ENCODE peak calls at places on chromosomes 3 and 15, in nine cellular contexts. N, C, T, K, G, F, P, L and H are unnamed samples.
A peak's percentile ranks its signal among the peaks of the same experiment; 100 is the strongest.

GRCh38 chr3:195546130-195546560 is 3.0 kb upstream of the PPP1R2 start:
- DNase-seq in N (peak; percentile 86), C (peak; percentile 96), T (no peak), K (no peak), G (no peak), F (no peak), P (no peak), L (no peak), H (peak; percentile 98)

GRCh38 chr3:123027292-123028232 is at the start of gene SEMA5B:
- DNase-seq in N (no peak), C (peak; percentile 59), T (peak; percentile 94), K (peak; percentile 85), G (peak; percentile 70), F (no peak), P (peak; percentile 27), L (peak; percentile 92), H (peak; percentile 21)

GRCh38 chr3:181791380-181791779 is 79.7 kb downstream of the SOX2 start:
- DNase-seq in N (no peak), C (no peak), T (no peak), K (no peak), G (no peak), F (no peak), P (no peak), L (no peak), H (no peak)

GRCh38 chr3:146598486-146598885 is 6.7 kb downstream of the PLSCR5 start:
- DNase-seq in N (no peak), C (peak; percentile 59), T (no peak), K (no peak), G (no peak), F (no peak), P (no peak), L (no peak), H (peak; percentile 32)

GRCh38 chr3:133387341-133387740 is 12.5 kb upstream of the BFSP2 start:
- DNase-seq in N (no peak), C (no peak), T (no peak), K (no peak), G (no peak), F (no peak), P (no peak), L (no peak), H (no peak)

GRCh38 chr3:178304758-178305157 is 231.5 kb upstream of the KCNMB2 start:
- DNase-seq in N (no peak), C (peak; percentile 76), T (no peak), K (no peak), G (no peak), F (no peak), P (no peak), L (no peak), H (peak; percentile 52)

GRCh38 chr15:63481105-63481810 is 23.1 kb upstream of the USP3 start:
- DNase-seq in N (no peak), C (peak; percentile 75), T (no peak), K (no peak), G (no peak), F (no peak), P (no peak), L (no peak), H (peak; percentile 54)

GRCh38 chr3:138043266-138044029 is 33.5 kb downstream of the CLDN18 start:
- DNase-seq in N (no peak), C (peak; percentile 92), T (no peak), K (no peak), G (no peak), F (no peak), P (no peak), L (no peak), H (peak; percentile 78)

GRCh38 chr3:179416681-179417080 is 34.6 kb downstream of the GNB4 start:
- DNase-seq in N (no peak), C (peak; percentile 55), T (no peak), K (no peak), G (no peak), F (no peak), P (no peak), L (no peak), H (no peak)

GRCh38 chr3:130950641-130951040 is 56.8 kb downstream of the ATP2C1 start:
- DNase-seq in N (no peak), C (peak; percentile 66), T (no peak), K (no peak), G (no peak), F (no peak), P (no peak), L (no peak), H (no peak)

GRCh38 chr15:49875392-49875791 is 243.6 kb downstream of the ATP8B4 start:
- DNase-seq in N (no peak), C (no peak), T (no peak), K (no peak), G (no peak), F (peak; percentile 20), P (no peak), L (peak; percentile 50), H (peak; percentile 37)

GRCh38 chr3:46646700-46647099 is 34.4 kb downstream of the FAM240A start:
- DNase-seq in N (no peak), C (peak; percentile 88), T (no peak), K (no peak), G (no peak), F (no peak), P (no peak), L (no peak), H (peak; percentile 38)

GRCh38 chr3:44885618-44886017 is 11.2 kb downstream of the TGM4 start:
- DNase-seq in N (peak; percentile 74), C (peak; percentile 95), T (no peak), K (peak; percentile 34), G (peak; percentile 59), F (no peak), P (no peak), L (no peak), H (peak; percentile 99)

DNA sequence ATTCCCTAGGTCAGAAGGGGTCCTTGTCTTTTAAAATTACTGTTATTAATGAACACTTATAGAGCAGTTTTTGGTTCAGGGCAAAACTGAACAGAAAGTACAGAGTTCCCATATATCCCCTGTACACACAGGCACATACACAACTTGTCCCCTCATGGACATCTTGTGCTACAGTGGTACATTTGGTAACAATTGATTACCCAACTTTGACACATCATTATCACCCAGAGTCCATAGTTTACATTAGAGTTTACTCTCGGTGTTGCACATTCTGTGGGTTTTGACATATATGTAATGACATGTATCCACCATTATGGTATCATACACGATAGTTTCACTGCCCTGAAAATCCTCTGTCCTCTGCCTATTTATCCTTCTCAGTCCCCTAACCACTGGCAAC is 984 bp upstream of the EDC3 start:
- DNase-seq in N (no peak), C (no peak), T (no peak), K (no peak), G (no peak), F (no peak), P (no peak), L (no peak), H (no peak)
- TF ChIP-seq EZH2phosphoT487 in N (no peak), C (no peak), T (no peak), K (no peak), G (no peak), F (no peak), P (no peak), L (no peak), H (no peak)

GRCh38 chr3:149599236-149599635 is 58.6 kb downstream of the WWTR1 start:
- DNase-seq in N (no peak), C (no peak), T (no peak), K (no peak), G (no peak), F (no peak), P (no peak), L (no peak), H (no peak)

GRCh38 chr3:149603126-149604074 is 54.4 kb downstream of the WWTR1 start:
- DNase-seq in N (no peak), C (peak; percentile 81), T (no peak), K (no peak), G (no peak), F (no peak), P (no peak), L (no peak), H (no peak)

GRCh38 chr3:149596136-149596770 is 61.6 kb downstream of the WWTR1 start:
- DNase-seq in N (no peak), C (peak; percentile 52), T (no peak), K (no peak), G (no peak), F (no peak), P (no peak), L (no peak), H (no peak)

GRCh38 chr3:149604125-149604851 is 53.5 kb downstream of the WWTR1 start:
- DNase-seq in N (no peak), C (peak; percentile 63), T (peak; percentile 69), K (no peak), G (no peak), F (no peak), P (no peak), L (peak; percentile 46), H (no peak)

GRCh38 chr3:149600619-149601018 is 57.2 kb downstream of the WWTR1 start:
- DNase-seq in N (no peak), C (no peak), T (no peak), K (no peak), G (no peak), F (no peak), P (no peak), L (no peak), H (no peak)
- TF ChIP-seq EZH2phosphoT487 in N (no peak), C (no peak), T (no peak), K (no peak), G (no peak), F (no peak), P (no peak), L (no peak), H (no peak)

GRCh38 chr15:27589782-27590181 is 509.3 kb downstream of the OCA2 start:
- DNase-seq in N (no peak), C (no peak), T (no peak), K (no peak), G (no peak), F (no peak), P (no peak), L (no peak), H (no peak)

GRCh38 chr15:27587810-27588209 is 511.3 kb downstream of the OCA2 start:
- DNase-seq in N (no peak), C (no peak), T (peak; percentile 88), K (no peak), G (peak; percentile 22), F (no peak), P (no peak), L (peak; percentile 96), H (no peak)

GRCh38 chr15:27592036-27592725 is 506.9 kb downstream of the OCA2 start:
- DNase-seq in N (no peak), C (peak; percentile 7), T (peak; percentile 32), K (no peak), G (peak; percentile 23), F (no peak), P (peak; percentile 53), L (peak; percentile 32), H (no peak)

DNA sequence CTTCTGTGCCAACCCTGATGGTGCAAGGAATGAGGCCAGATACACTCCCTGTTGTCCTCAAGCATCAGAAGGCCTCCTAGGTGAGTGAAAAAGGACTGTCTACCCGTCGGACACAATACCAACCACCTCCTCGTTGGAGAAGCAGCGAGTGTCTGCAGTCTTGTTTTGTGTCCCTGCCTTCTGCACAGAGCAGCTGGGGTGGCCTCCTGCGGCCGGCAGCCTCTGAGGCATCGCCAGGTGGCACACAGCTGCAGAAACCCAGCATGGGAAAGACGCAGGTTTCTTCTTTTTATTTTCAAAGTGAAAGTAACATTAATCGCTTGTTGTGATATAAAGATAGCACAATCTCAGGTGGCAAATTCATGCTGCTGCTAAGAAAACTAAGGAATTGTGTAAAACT is 509.9 kb downstream of the OCA2 start:
- DNase-seq in N (no peak), C (no peak), T (no peak), K (no peak), G (no peak), F (no peak), P (peak; percentile 90), L (no peak), H (no peak)
- TF ChIP-seq EZH2phosphoT487 in N (no peak), C (no peak), T (no peak), K (no peak), G (no peak), F (no peak), P (no peak), L (no peak), H (no peak)

GRCh38 chr3:69671082-69671952 is 67.9 kb upstream of the MITF start:
- DNase-seq in N (peak; percentile 15), C (peak; percentile 61), T (peak; percentile 50), K (peak; percentile 68), G (peak; percentile 60), F (peak; percentile 27), P (peak; percentile 39), L (peak; percentile 63), H (peak; percentile 64)
- TF ChIP-seq EZH2phosphoT487 in N (no peak), C (no peak), T (no peak), K (no peak), G (no peak), F (no peak), P (no peak), L (no peak), H (no peak)